ENCODE peak calls at places on chromosomes 13 and 19, in four cellular contexts. One of them, this sample, is unnamed.

GRCh38 chr19:40716655-40717324 is at the start of the genes COQ8B and ITPKC:
- DNase-seq in kidney tubule cell: peak
- DNase-seq in iris pigment epithelial cell: peak
- DNase-seq in substantia nigra: peak
- DNase-seq in this sample: peak

GRCh38 chr13:98129059-98129741 is 13.7 kb upstream of the FARP1 start:
- DNase-seq in kidney tubule cell: peak
- DNase-seq in iris pigment epithelial cell: peak
- DNase-seq in substantia nigra: no peak
- DNase-seq in this sample: no peak

GRCh38 chr19:17113127-17113785 is 37.7 kb downstream of the MYO9B start:
- DNase-seq in kidney tubule cell: no peak
- DNase-seq in iris pigment epithelial cell: no peak
- DNase-seq in substantia nigra: no peak
- DNase-seq in this sample: no peak

GRCh38 chr13:44879452-44880058 is 109.7 kb downstream of the NUFIP1 start:
- DNase-seq in kidney tubule cell: peak
- DNase-seq in iris pigment epithelial cell: peak
- DNase-seq in substantia nigra: no peak
- DNase-seq in this sample: peak

GRCh38 chr19:35438527-35438926 is 9.5 kb upstream of the FFAR2 start:
- DNase-seq in kidney tubule cell: no peak
- DNase-seq in iris pigment epithelial cell: no peak
- DNase-seq in substantia nigra: no peak
- DNase-seq in this sample: no peak

GRCh38 chr19:11123076-11123567 is 32.5 kb downstream of the SPC24 start:
- DNase-seq in kidney tubule cell: no peak
- DNase-seq in iris pigment epithelial cell: no peak
- DNase-seq in substantia nigra: no peak
- DNase-seq in this sample: no peak

GRCh38 chr19:42178791-42179500 is 38.5 kb downstream of the DEDD2 start:
- DNase-seq in kidney tubule cell: no peak
- DNase-seq in iris pigment epithelial cell: no peak
- DNase-seq in substantia nigra: no peak
- DNase-seq in this sample: peak

GRCh38 chr19:3440082-3440481 is 40.2 kb downstream of the SMIM24 start:
- DNase-seq in kidney tubule cell: peak
- DNase-seq in iris pigment epithelial cell: no peak
- DNase-seq in substantia nigra: peak
- DNase-seq in this sample: peak

GRCh38 chr19:34324320-34324719 is 40.7 kb upstream of the GPI start:
- DNase-seq in kidney tubule cell: no peak
- DNase-seq in iris pigment epithelial cell: no peak
- DNase-seq in substantia nigra: no peak
- DNase-seq in this sample: no peak

GRCh38 chr19:10069046-10069445 is 17.1 kb upstream of the SHFL start:
- DNase-seq in kidney tubule cell: peak
- DNase-seq in iris pigment epithelial cell: peak
- DNase-seq in substantia nigra: no peak
- DNase-seq in this sample: no peak

GRCh38 chr13:33746867-33747266 is 71.1 kb upstream of the RFC3 start:
- DNase-seq in kidney tubule cell: no peak
- DNase-seq in iris pigment epithelial cell: no peak
- DNase-seq in substantia nigra: no peak
- DNase-seq in this sample: no peak

GRCh38 chr19:21202865-21203494 is 61.1 kb downstream of the ZNF431 start:
- DNase-seq in kidney tubule cell: peak
- DNase-seq in iris pigment epithelial cell: peak
- DNase-seq in substantia nigra: no peak
- DNase-seq in this sample: peak

GRCh38 chr19:5669212-5669611 is 11.1 kb downstream of the MICOS13 start:
- DNase-seq in kidney tubule cell: no peak
- DNase-seq in iris pigment epithelial cell: no peak
- DNase-seq in substantia nigra: no peak
- DNase-seq in this sample: no peak

GRCh38 chr13:97540696-97541095 is 106.7 kb downstream of the RAP2A start:
- DNase-seq in kidney tubule cell: no peak
- DNase-seq in iris pigment epithelial cell: no peak
- DNase-seq in substantia nigra: no peak
- DNase-seq in this sample: no peak

GRCh38 chr19:55304279-55304978 is 20.6 kb downstream of the BRSK1 start:
- DNase-seq in kidney tubule cell: no peak
- DNase-seq in iris pigment epithelial cell: peak
- DNase-seq in substantia nigra: no peak
- DNase-seq in this sample: peak

GRCh38 chr19:51549533-51550324 is 18.3 kb upstream of the SIGLEC6 start:
- DNase-seq in kidney tubule cell: no peak
- DNase-seq in iris pigment epithelial cell: no peak
- DNase-seq in substantia nigra: no peak
- DNase-seq in this sample: no peak

GRCh38 chr19:10193666-10194499 is 870 bp downstream of the DNMT1 start:
- DNase-seq in kidney tubule cell: peak
- DNase-seq in iris pigment epithelial cell: peak
- DNase-seq in substantia nigra: no peak
- DNase-seq in this sample: peak

GRCh38 chr19:20664917-20665781 is 3.8 kb upstream of the ZNF626 start:
- DNase-seq in kidney tubule cell: peak
- DNase-seq in iris pigment epithelial cell: peak
- DNase-seq in substantia nigra: peak
- DNase-seq in this sample: no peak

GRCh38 chr13:27450921-27451461 is 627 bp upstream of the MTIF3 start:
- DNase-seq in kidney tubule cell: peak
- DNase-seq in iris pigment epithelial cell: peak
- DNase-seq in substantia nigra: peak
- DNase-seq in this sample: peak

GRCh38 chr19:58558066-58558622 is at the start of gene UBE2M:
- DNase-seq in kidney tubule cell: no peak
- DNase-seq in iris pigment epithelial cell: peak
- DNase-seq in substantia nigra: no peak
- DNase-seq in this sample: no peak

GRCh38 chr13:39417131-39417530 is 185.9 kb downstream of the LHFPL6 start:
- DNase-seq in kidney tubule cell: no peak
- DNase-seq in iris pigment epithelial cell: no peak
- DNase-seq in substantia nigra: no peak
- DNase-seq in this sample: no peak

GRCh38 chr19:16340092-16340491 is 15.5 kb downstream of the KLF2 start:
- DNase-seq in kidney tubule cell: no peak
- DNase-seq in iris pigment epithelial cell: peak
- DNase-seq in substantia nigra: no peak
- DNase-seq in this sample: no peak

GRCh38 chr13:95100525-95101121 is 200.6 kb downstream of the ABCC4 start:
- DNase-seq in kidney tubule cell: peak
- DNase-seq in iris pigment epithelial cell: no peak
- DNase-seq in substantia nigra: no peak
- DNase-seq in this sample: no peak

GRCh38 chr19:32199501-32200040 is 145.8 kb upstream of the ZNF507 start:
- DNase-seq in kidney tubule cell: no peak
- DNase-seq in iris pigment epithelial cell: no peak
- DNase-seq in substantia nigra: no peak
- DNase-seq in this sample: no peak

GRCh38 chr13:39341238-39341637 is 261.8 kb downstream of the LHFPL6 start:
- DNase-seq in kidney tubule cell: no peak
- DNase-seq in iris pigment epithelial cell: no peak
- DNase-seq in substantia nigra: no peak
- DNase-seq in this sample: no peak

GRCh38 chr19:18741124-18741493 is 50.0 kb downstream of the COMP start:
- DNase-seq in kidney tubule cell: no peak
- DNase-seq in iris pigment epithelial cell: no peak
- DNase-seq in substantia nigra: no peak
- DNase-seq in this sample: no peak

GRCh38 chr13:113560645-113561416 is 23.7 kb upstream of the TFDP1 start:
- DNase-seq in kidney tubule cell: no peak
- DNase-seq in iris pigment epithelial cell: no peak
- DNase-seq in substantia nigra: no peak
- DNase-seq in this sample: no peak

GRCh38 chr13:73825143-73825542 is 309.1 kb downstream of the KLF12 start:
- DNase-seq in kidney tubule cell: no peak
- DNase-seq in iris pigment epithelial cell: no peak
- DNase-seq in substantia nigra: no peak
- DNase-seq in this sample: no peak

GRCh38 chr13:36746051-36746450 is 72.2 kb downstream of the SERTM1 start:
- DNase-seq in kidney tubule cell: no peak
- DNase-seq in iris pigment epithelial cell: no peak
- DNase-seq in substantia nigra: no peak
- DNase-seq in this sample: no peak

GRCh38 chr19:47598407-47599349 is 10.3 kb upstream of the BICRA start:
- DNase-seq in kidney tubule cell: peak
- DNase-seq in iris pigment epithelial cell: peak
- DNase-seq in substantia nigra: no peak
- DNase-seq in this sample: no peak

GRCh38 chr13:88000239-88000638 is 329.1 kb downstream of the SLITRK5 start:
- DNase-seq in kidney tubule cell: peak
- DNase-seq in iris pigment epithelial cell: peak
- DNase-seq in substantia nigra: no peak
- DNase-seq in this sample: no peak

This sample was measured in germinal center.